ENCODE peak calls at places on chromosomes 2 and 18, in five cellular contexts. X, E, N, T and R are unnamed samples.

GRCh38 chr2:56648802-56649201 is 465.0 kb downstream of the CCDC85A start:
- DNase-seq in X (no peak), E (no peak), N (no peak), T (no peak), R (no peak)

GRCh38 chr2:204625135-204625534 is 79.9 kb downstream of the PARD3B start:
- DNase-seq in X (no peak), E (no peak), N (no peak), T (no peak), R (peak; percentile 5)

GRCh38 chr2:190304404-190304803 is 15.2 kb downstream of the HIBCH start:
- DNase-seq in X (no peak), E (no peak), N (no peak), T (no peak), R (no peak)

GRCh38 chr18:78364123-78364522 is 615.5 kb upstream of the SALL3 start:
- DNase-seq in X (no peak), E (no peak), N (no peak), T (no peak), R (no peak)

GRCh38 chr2:235328991-235329390 is 164.9 kb upstream of the AGAP1 start:
- DNase-seq in X (no peak), E (no peak), N (no peak), T (no peak), R (no peak)

GRCh38 chr2:69031466-69031865 is 18.5 kb downstream of the ANTXR1 start:
- DNase-seq in X (no peak), E (no peak), N (no peak), T (no peak), R (no peak)

GRCh38 chr2:109453596-109453995 is 160.2 kb downstream of the SEPTIN10 start:
- DNase-seq in X (no peak), E (no peak), N (no peak), T (no peak), R (no peak)

GRCh38 chr2:101380376-101380775 is 6.9 kb downstream of the CREG2 start:
- DNase-seq in X (peak; percentile 71), E (peak; percentile 55), N (peak; percentile 43), T (peak; percentile 53), R (peak; percentile 94)

GRCh38 chr2:101045330-101045729 is 43.2 kb downstream of the RPL31 start:
- DNase-seq in X (no peak), E (no peak), N (no peak), T (no peak), R (no peak)

GRCh38 chr2:230221533-230221932 is 1.7 kb upstream of the SP110 start:
- DNase-seq in X (no peak), E (no peak), N (no peak), T (no peak), R (no peak)

GRCh38 chr2:41967426-41968181 is 80.2 kb upstream of the PKDCC start:
- DNase-seq in X (no peak), E (no peak), N (peak; percentile 32), T (peak; percentile 40), R (peak; percentile 7)

GRCh38 chr2:196718796-196719564 is 79.5 kb downstream of the CCDC150 start:
- DNase-seq in X (peak; percentile 75), E (peak; percentile 91), N (no peak), T (no peak), R (peak; percentile 92)

GRCh38 chr18:47109720-47110119 is 40.6 kb downstream of the HDHD2 start:
- DNase-seq in X (no peak), E (no peak), N (no peak), T (no peak), R (no peak)

DNA sequence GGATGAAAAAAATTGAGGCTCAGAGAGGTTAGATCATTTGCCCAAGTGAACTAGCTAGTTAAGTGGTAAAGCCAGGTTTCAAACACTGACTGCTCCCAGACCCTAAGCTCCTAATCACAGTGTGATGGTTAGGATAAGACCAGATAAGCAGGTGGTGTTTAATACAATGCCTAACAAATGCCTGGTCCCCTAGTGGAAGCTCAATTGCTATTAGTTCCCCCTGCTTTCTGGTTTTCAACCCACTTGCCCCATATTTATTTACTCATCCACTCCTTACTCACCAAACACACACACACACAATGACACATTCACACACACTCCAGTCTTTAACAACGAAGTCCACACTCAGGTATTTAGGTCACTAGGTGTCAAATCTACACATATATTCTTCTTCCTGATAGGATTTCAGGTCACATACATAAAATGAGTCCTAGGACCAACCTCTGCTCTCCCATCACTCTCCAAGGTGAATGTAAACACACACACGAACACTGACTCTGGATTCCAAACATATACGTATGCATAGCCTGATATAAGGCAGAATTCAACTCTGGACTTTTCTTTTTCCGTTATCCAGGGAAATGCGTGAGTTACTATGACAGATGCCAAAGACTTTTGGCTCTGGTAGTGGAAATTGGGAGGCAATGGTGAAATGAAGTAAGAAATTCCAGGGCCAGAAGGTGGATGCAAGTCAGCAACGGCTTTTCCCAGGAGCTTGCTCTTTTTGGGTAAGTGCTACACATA is 73.6 kb upstream of the TSPYL6 start:
- DNase-seq in X (peak; percentile 22), E (no peak), N (no peak), T (no peak), R (no peak)
- TF ChIP-seq CTCF in X (no peak), E (no peak), N (no peak), T (no peak), R (no peak)

GRCh38 chr2:236928353-236929153 is 157.1 kb upstream of the COPS8 start:
- DNase-seq in X (no peak), E (peak; percentile 28), N (no peak), T (no peak), R (no peak)
- H3K4me3 ChIP-seq in X (no peak overlapping the region), E (peak overlapping the region; percentile 48), N (no peak overlapping the region), T (peak overlapping the region; percentile 58), R (no peak overlapping the region)

GRCh38 chr2:120568089-120568974 is 167.3 kb upstream of the GLI2 start:
- DNase-seq in X (no peak), E (peak; percentile 51), N (no peak), T (no peak), R (no peak)

GRCh38 chr2:120568975-120569268 is 166.7 kb upstream of the GLI2 start:
- DNase-seq in X (no peak), E (peak; percentile 74), N (no peak), T (no peak), R (no peak)

GRCh38 chr2:120570546-120570945 is 165.1 kb upstream of the GLI2 start:
- DNase-seq in X (no peak), E (no peak), N (no peak), T (no peak), R (no peak)

GRCh38 chr2:120571015-120571728 is 164.5 kb upstream of the GLI2 start:
- DNase-seq in X (no peak), E (no peak), N (no peak), T (no peak), R (no peak)

GRCh38 chr2:120570001-120570400 is 165.7 kb upstream of the GLI2 start:
- DNase-seq in X (no peak), E (no peak), N (no peak), T (no peak), R (no peak)
- TF ChIP-seq CTCF in X (no peak), E (no peak), N (no peak), T (no peak), R (no peak)

GRCh38 chr2:12965540-12966269 is 249.0 kb downstream of the TRIB2 start:
- DNase-seq in X (peak; percentile 83), E (peak; percentile 77), N (no peak), T (no peak), R (peak; percentile 77)
- H3K4me3 ChIP-seq in X (no peak overlapping the region), E (no peak overlapping the region), N (no peak overlapping the region), T (no peak overlapping the region), R (no peak overlapping the region)

GRCh38 chr18:1006965-1007364 is 102.3 kb downstream of the ADCYAP1 start:
- DNase-seq in X (no peak), E (no peak), N (no peak), T (no peak), R (no peak)

GRCh38 chr18:1003499-1003898 is 98.8 kb downstream of the ADCYAP1 start:
- DNase-seq in X (no peak), E (no peak), N (no peak), T (no peak), R (no peak)

GRCh38 chr18:1011342-1011741 is 106.7 kb downstream of the ADCYAP1 start:
- DNase-seq in X (no peak), E (no peak), N (no peak), T (no peak), R (peak; percentile 38)

GRCh38 chr18:1002653-1003178 is 98.0 kb downstream of the ADCYAP1 start:
- DNase-seq in X (no peak), E (no peak), N (no peak), T (no peak), R (peak; percentile 70)

GRCh38 chr18:1006309-1006708 is 101.6 kb downstream of the ADCYAP1 start:
- DNase-seq in X (no peak), E (no peak), N (no peak), T (no peak), R (no peak)
- TF ChIP-seq CTCF in X (no peak), E (no peak), N (no peak), T (no peak), R (no peak)

GRCh38 chr2:16014041-16014787 is 73.9 kb downstream of the MYCN start:
- DNase-seq in X (no peak), E (no peak), N (peak; percentile 33), T (peak; percentile 40), R (no peak)
- H3K4me3 ChIP-seq in X (no peak overlapping the region), E (no peak overlapping the region), N (no peak overlapping the region), T (peak overlapping the region; percentile 40), R (no peak overlapping the region)

GRCh38 chr2:175034728-175035127 is 29.5 kb upstream of the CHN1 start:
- DNase-seq in X (no peak), E (no peak), N (no peak), T (no peak), R (no peak)

GRCh38 chr2:175025946-175026345 is 20.8 kb upstream of the CHN1 start:
- DNase-seq in X (no peak), E (no peak), N (no peak), T (no peak), R (peak; percentile 70)

GRCh38 chr2:175026385-175026784 is 21.2 kb upstream of the CHN1 start:
- DNase-seq in X (no peak), E (no peak), N (no peak), T (no peak), R (no peak)

GRCh38 chr2:175027755-175028154 is 22.6 kb upstream of the CHN1 start:
- DNase-seq in X (no peak), E (no peak), N (no peak), T (no peak), R (no peak)

GRCh38 chr2:175030380-175031271 is 25.4 kb upstream of the CHN1 start:
- DNase-seq in X (peak; percentile 58), E (peak; percentile 81), N (no peak), T (no peak), R (peak; percentile 50)
- TF ChIP-seq CTCF in X (peak; percentile 51), E (peak; percentile 78), N (peak; percentile 27), T (peak; percentile 51), R (peak; percentile 50)

GRCh38 chr2:134386321-134386720 is 132.4 kb downstream of the MGAT5 start:
- DNase-seq in X (no peak), E (no peak), N (no peak), T (no peak), R (no peak)
- H3K4me3 ChIP-seq in X (no peak overlapping the region), E (no peak overlapping the region), N (no peak overlapping the region), T (no peak overlapping the region), R (no peak overlapping the region)

GRCh38 chr2:96143848-96144480 is 1.3 kb downstream of the DUSP2 start:
- DNase-seq in X (no peak), E (no peak), N (no peak), T (no peak), R (no peak)
- TF ChIP-seq CTCF in X (no peak), E (peak; percentile 20), N (no peak), T (no peak), R (no peak)